ENCODE peak calls at places on chromosomes 6 and 20, in six cellular contexts. P is A549; U is tibial artery; E is RWPE2; X is naive thymus-derived CD4-positive, alpha-beta T cell; F is fibroblast of lung. Z is an unnamed sample.

GRCh38 chr6:140071115-140071514 is 696.7 kb upstream of the CITED2 start:
- DNase-seq in P (no peak), U (no peak), E (no peak), X (no peak), F (peak; percentile 95), Z (peak; percentile 68)

GRCh38 chr6:31083742-31084354 is 28.5 kb downstream of the C6orf15 start:
- DNase-seq in P (no peak), U (peak; percentile 75), E (no peak), X (no peak), F (peak; percentile 78), Z (peak; percentile 77)

GRCh38 chr20:53157443-53158408 is 185.6 kb downstream of the TSHZ2 start:
- DNase-seq in P (peak; percentile 37), U (no peak), E (no peak), X (peak; percentile 29), F (peak; percentile 52), Z (peak; percentile 41)

GRCh38 chr20:61430228-61430624 is 178.2 kb downstream of the CDH4 start:
- DNase-seq in P (no peak), U (no peak), E (peak; percentile 58), X (no peak), F (no peak), Z (no peak)

GRCh38 chr20:7124120-7124519 is 356.6 kb downstream of the BMP2 start:
- DNase-seq in P (no peak), U (no peak), E (no peak), X (no peak), F (no peak), Z (no peak)

GRCh38 chr20:19071902-19072498 is 140.4 kb upstream of the SLC24A3 start:
- DNase-seq in P (no peak), U (no peak), E (no peak), X (no peak), F (no peak), Z (no peak)

GRCh38 chr6:26195924-26196845 is 109.0 kb downstream of the HFE start:
- DNase-seq in P (no peak), U (no peak), E (no peak), X (peak; percentile 25), F (peak; percentile 34), Z (peak; percentile 52)

GRCh38 chr6:85049282-85049681 is 284.9 kb upstream of the TBX18 start:
- DNase-seq in P (no peak), U (no peak), E (no peak), X (no peak), F (no peak), Z (no peak)

DNA sequence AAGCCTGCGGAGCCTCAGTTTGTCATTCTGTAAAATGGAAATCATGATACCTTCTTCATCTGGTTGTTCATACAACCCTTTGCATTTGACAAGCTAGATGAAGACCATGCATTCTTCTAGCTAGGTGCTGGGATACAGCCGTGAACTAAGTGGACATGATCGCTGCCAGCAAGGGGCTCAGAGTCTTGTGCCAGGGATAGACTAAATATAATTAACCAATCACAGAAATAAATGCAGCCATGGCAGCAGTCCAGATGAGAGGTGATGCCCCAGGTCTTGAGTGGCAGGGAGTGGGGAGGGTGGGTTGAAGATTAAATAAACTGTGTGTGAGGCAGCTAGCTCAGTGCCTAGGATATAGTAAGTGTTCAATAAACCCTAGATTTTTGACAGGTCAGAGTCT is 19.3 kb downstream of the JPH2 start:
- DNase-seq in P (no peak), U (no peak), E (no peak), X (no peak), F (no peak), Z (no peak)
- H3K27ac ChIP-seq in P (peak overlapping the region; percentile 8), U (peak overlapping the region; percentile 67), E (peak overlapping the region; percentile 79), X (no peak overlapping the region), F (no peak overlapping the region), Z (no peak overlapping the region)

DNA sequence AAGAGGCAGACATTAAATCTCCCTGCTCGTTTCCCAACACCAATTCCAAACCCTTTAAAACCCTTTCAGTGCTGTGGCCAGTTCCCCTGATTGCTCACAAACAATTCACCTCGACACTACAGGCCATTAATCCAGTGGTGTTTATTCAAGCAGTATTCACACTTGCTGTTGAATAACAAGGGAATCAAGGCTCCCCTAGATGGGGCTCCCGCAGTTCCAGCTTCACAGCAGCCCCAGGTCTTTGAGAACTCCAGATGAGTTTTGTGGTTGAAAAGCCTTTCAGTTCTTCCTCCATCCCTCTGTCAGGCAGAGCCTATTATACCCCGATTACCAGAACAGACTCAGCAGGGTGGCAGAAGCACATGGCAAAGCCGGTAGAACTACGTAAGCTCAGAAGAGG is 36.2 kb downstream of the JAG1 start:
- DNase-seq in P (no peak), U (no peak), E (no peak), X (no peak), F (peak; percentile 53), Z (no peak)
- H3K27ac ChIP-seq in P (peak overlapping the region; percentile 18), U (peak overlapping the region; percentile 99), E (peak overlapping the region; percentile 61), X (no peak overlapping the region), F (peak overlapping the region; percentile 1), Z (peak overlapping the region; percentile 51)

DNA sequence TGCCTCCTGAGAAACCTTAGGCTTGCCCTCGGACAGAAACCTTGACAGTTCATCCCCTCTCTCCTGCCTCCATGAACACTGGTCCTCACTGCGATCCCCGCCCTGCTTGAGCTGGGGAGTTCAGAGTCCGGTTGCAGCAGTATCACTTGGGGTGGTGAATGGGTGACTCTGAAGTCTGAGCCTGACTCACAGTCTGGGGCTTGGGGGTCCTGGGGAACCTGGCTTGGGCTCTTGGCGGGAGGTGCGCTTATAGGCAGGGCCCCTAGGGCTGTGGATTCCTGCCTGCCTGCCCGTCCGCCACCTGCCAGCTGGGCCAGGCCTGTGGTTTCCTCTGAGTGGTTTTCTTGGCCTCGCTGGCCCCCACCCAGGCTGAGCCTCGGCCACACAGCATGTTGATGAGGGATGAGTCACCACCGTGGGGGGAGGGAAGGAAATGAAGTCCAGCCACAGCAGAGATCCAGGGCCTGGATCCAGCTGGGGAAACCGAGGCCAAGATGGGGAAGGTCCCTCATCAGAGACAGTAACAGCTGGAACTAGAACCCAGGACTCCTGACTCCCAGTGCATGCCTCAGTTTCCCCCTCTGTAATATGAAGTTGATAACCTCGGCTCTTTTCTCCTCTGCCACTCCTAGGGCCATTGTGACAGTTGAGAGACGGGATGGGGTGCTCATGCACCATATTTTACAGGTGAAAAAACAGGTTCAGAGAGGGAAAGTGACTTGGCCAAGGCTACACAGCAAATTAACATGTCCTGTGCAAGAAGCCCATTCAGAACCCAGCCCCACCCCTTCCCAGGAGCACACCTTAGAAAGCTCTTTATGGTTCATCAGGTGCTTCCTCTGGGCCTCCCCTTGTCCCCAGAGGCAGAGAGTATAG is 9.2 kb downstream of the FOXS1 start:
- DNase-seq in P (peak; percentile 56), U (peak; percentile 96), E (peak; percentile 100), X (no peak), F (peak; percentile 89), Z (peak; percentile 97)
- H3K27ac ChIP-seq in P (peak overlapping the region; percentile 86), U (peak overlapping the region; percentile 67), E (peak overlapping the region; percentile 9), X (no peak overlapping the region), F (no peak overlapping the region), Z (no peak overlapping the region)

GRCh38 chr6:142843344-142843743 is 101.6 kb downstream of the HIVEP2 start:
- DNase-seq in P (no peak), U (no peak), E (no peak), X (no peak), F (no peak), Z (no peak)
- H3K27ac ChIP-seq in P (peak overlapping the region; percentile 64), U (no peak overlapping the region), E (peak overlapping the region; percentile 34), X (peak overlapping the region; percentile 84), F (peak overlapping the region; percentile 26), Z (peak overlapping the region; percentile 93)

GRCh38 chr6:35764238-35764896 is 12.0 kb upstream of the CLPSL2 start:
- DNase-seq in P (no peak), U (no peak), E (no peak), X (no peak), F (no peak), Z (no peak)
- H3K27ac ChIP-seq in P (no peak overlapping the region), U (no peak overlapping the region), E (no peak overlapping the region), X (no peak overlapping the region), F (no peak overlapping the region), Z (no peak overlapping the region)

DNA sequence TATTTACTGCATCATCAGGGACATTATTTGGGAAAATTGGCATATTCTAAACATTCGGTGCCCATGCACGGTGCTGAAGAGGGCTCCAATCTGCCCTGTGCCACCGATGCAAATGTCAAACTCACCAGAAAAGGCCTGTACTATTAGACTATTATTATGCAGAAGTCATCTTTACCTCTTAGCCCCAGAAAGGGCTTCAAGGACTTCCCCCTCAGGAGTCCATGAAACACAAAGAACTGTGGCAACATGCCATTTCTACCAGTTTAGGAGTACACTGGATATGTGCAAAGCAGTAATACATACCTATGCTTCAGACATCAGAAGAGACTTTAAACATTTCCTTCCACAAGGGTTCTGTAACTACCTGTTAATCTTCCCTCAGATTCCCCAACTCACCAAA is 8.6 kb downstream of the DIDO1 start:
- DNase-seq in P (no peak), U (peak; percentile 20), E (no peak), X (no peak), F (no peak), Z (no peak)
- H3K27ac ChIP-seq in P (no peak overlapping the region), U (no peak overlapping the region), E (no peak overlapping the region), X (peak overlapping the region; percentile 63), F (no peak overlapping the region), Z (no peak overlapping the region)

GRCh38 chr20:35828434-35828833 is 56.6 kb downstream of the PHF20 start:
- DNase-seq in P (no peak), U (no peak), E (no peak), X (no peak), F (no peak), Z (no peak)
- H3K27ac ChIP-seq in P (no peak overlapping the region), U (no peak overlapping the region), E (no peak overlapping the region), X (no peak overlapping the region), F (no peak overlapping the region), Z (no peak overlapping the region)

DNA sequence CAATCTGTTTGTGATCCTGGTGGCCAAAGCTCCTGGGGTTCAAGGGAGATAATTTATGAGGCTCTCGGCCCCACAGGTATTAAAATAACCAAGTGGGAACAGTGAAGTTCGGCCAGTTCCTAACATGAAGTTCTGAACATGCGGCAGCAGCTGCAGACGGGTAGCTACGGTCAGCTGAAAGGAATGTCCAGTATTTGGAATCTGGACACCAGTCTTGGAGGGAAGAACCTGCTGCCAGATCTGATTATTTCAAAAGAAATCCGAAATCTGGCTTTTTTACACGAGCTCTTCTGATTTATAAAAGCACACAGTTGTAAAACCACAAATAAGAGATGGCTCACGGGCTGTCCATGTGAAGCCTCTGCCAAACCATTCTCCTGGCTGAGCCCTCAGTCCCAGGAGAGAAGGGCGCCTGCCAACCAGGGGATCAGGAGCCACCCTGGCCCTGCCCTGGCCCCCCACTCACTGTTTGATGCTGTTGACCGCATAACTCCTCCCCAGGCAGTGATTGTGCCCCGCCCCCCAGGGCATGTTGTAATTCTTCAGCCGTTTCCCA is 28.2 kb upstream of the KCNB1 start:
- DNase-seq in P (no peak), U (peak; percentile 91), E (peak; percentile 83), X (no peak), F (peak; percentile 66), Z (peak; percentile 95)
- H3K27ac ChIP-seq in P (peak overlapping the region; percentile 35), U (peak overlapping the region; percentile 62), E (peak overlapping the region; percentile 23), X (no peak overlapping the region), F (no peak overlapping the region), Z (peak overlapping the region; percentile 32)

DNA sequence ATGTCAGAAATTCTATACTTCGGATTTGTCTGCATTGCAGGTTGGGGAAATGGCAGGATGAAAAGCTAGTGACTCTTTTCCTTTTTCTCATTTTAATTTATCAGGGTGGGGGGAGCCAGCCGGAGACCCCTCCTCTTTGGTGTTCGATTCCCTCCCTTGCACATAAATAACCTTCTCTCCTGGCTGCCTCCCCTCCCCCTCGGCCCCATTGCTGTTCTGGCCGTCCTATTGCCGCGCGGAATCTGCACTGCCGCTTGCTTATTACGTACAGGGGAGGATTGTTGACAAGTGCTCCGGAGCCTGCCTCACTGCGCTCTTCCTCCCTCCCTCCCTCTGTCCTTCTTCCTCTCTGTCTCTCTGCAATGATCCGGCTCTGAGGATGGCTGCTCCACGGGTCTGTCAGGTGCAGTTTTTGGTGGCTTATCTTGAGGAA is 154.7 kb downstream of the JARID2 start:
- DNase-seq in P (peak; percentile 15), U (no peak), E (no peak), X (peak; percentile 56), F (peak; percentile 48), Z (peak; percentile 58)
- H3K27ac ChIP-seq in P (peak overlapping the region; percentile 73), U (no peak overlapping the region), E (no peak overlapping the region), X (peak overlapping the region; percentile 34), F (no peak overlapping the region), Z (peak overlapping the region; percentile 4)